ENCODE peak calls at places on chromosome 1, in six cellular contexts. A is SK-N-SH, R is HepG2, J is K562, G is A549, V is GM12878. E is an unnamed sample.

GRCh38 chr1:6785721-6786505 is 659 bp downstream of the CAMTA1 start:
- DNase-seq in A (peak), R (no peak), J (peak), G (peak), V (no peak), E (peak)

GRCh38 chr1:2237773-2238172 is 9.7 kb downstream of the SKI start:
- DNase-seq in A (no peak), R (no peak), J (no peak), G (no peak), V (no peak), E (no peak)

GRCh38 chr1:209641216-209642181 is 10.7 kb downstream of the LAMB3 start:
- DNase-seq in A (no peak), R (no peak), J (peak), G (no peak), V (no peak), E (no peak)

GRCh38 chr1:219958875-219959417 is 30.6 kb upstream of the SLC30A10 start:
- DNase-seq in A (no peak), R (no peak), J (no peak), G (no peak), V (no peak), E (no peak)

GRCh38 chr1:39926343-39926769 is 24.6 kb upstream of the MYCL start:
- DNase-seq in A (no peak), R (peak), J (no peak), G (no peak), V (no peak), E (peak)

GRCh38 chr1:211327341-211327921 is 798 bp downstream of the TRAF5 start:
- DNase-seq in A (peak), R (no peak), J (no peak), G (peak), V (no peak), E (peak)

GRCh38 chr1:228162286-228163003 is 3.2 kb upstream of the IBA57 start:
- DNase-seq in A (no peak), R (no peak), J (no peak), G (no peak), V (no peak), E (no peak)

GRCh38 chr1:43317817-43318471 is 17.2 kb downstream of the TIE1 start:
- DNase-seq in A (no peak), R (no peak), J (peak), G (no peak), V (no peak), E (peak)

GRCh38 chr1:54249798-54250497 is 50.0 kb downstream of the MRPL37 start:
- DNase-seq in A (no peak), R (peak), J (no peak), G (peak), V (no peak), E (peak)

GRCh38 chr1:221097479-221098281 is 218.4 kb downstream of the HLX start:
- DNase-seq in A (no peak), R (no peak), J (no peak), G (no peak), V (no peak), E (peak)
- TF ChIP-seq SMC3 in A (no peak), R (no peak), J (no peak), G (peak), V (no peak), E (no peak)

DNA sequence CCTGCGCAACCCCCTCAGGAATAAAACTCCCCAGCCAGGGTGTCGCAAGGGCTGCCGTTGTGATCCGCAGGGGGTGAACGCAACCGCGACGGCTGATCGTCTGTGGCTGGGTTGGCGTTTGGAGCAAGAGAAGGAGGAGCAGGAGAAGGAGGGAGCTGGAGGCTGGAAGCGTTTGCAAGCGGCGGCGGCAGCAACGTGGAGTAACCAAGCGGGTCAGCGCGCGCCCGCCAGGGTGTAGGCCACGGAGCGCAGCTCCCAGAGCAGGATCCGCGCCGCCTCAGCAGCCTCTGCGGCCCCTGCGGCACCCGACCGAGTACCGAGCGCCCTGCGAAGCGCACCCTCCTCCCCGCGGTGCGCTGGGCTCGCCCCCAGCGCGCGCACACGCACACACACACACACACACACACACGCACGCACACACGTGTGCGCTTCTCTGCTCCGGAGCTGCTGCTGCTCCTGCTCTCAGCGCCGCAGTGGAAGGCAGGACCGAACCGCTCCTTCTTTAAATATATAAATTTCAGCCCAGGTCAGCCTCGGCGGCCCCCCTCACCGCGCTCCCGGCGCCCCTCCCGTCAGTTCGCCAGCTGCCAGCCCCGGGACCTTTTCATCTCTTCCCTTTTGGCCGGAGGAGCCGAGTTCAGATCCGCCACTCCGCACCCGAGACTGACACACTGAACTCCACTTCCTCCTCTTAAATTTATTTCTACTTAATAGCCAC is 696 bp downstream of the TGFB2 start:
- DNase-seq in A (peak), R (peak), J (peak), G (no peak), V (no peak), E (peak)
- TF ChIP-seq SMC3 in A (peak), R (no peak), J (no peak), G (no peak), V (no peak), E (no peak)

DNA sequence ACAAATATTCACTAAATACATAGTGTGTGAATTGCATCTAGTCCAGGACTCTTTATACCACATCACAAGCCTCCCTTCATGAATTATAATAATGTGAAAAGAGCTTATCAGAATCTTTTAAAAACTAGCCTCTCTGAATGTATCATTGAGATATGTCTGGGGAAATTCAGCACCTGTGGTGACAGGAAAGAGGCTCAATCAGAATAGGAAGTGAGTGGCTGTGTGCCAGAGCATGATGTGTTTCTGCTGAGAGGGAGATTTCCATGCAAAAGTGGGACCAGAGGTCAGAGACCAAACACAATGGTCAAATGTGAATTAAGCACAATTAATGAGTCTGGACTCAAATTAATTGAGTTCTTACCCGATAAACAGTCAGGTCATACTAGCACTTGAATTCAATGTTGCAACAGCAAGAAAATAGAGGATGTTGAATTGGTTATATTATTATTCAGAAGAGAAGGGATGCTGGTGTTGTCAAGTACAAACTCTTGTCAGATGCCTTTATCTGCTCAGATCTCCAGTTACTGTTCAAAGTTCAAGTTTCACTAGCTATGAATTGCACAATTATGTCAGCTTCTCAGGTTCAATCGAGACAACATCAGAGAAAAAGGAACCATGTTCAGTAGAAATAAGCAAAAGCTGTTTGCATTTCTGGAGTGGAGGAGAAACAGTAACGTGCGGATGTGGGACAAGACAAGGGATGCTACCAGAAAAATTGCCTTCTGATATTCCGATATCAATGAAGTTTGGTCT is 226.2 kb downstream of the ZNF326 start:
- DNase-seq in A (no peak), R (peak), J (no peak), G (no peak), V (no peak), E (no peak)
- TF ChIP-seq SMC3 in A (no peak), R (no peak), J (no peak), G (no peak), V (no peak), E (no peak)

GRCh38 chr1:229164836-229165285 is 106.0 kb upstream of the RAB4A start:
- DNase-seq in A (no peak), R (no peak), J (no peak), G (no peak), V (no peak), E (no peak)
- TF ChIP-seq SMC3 in A (no peak), R (no peak), J (no peak), G (no peak), V (no peak), E (no peak)

DNA sequence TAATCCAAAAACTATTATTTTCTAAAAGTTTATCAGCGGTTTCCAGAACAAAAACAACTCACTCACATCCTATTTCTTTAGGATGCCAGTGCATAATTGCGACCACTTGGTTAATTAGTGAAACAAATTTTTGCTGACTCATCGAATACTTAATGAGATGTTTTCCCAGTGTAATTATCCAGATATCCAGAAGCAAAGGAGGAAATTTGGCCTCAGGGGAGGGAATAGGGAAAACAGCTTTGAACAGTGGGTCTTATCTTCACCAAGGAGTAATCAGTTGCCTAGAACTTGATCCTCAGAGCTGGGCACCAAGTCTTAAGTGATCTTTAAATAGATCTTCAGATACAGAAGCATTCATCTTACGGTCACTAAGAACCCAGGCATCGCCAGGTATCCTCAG is 24.3 kb downstream of the STYXL2 start:
- DNase-seq in A (no peak), R (no peak), J (no peak), G (no peak), V (no peak), E (no peak)
- TF ChIP-seq SMC3 in A (no peak), R (no peak), J (no peak), G (no peak), V (no peak), E (no peak)

E was measured in IMR-90.